ENCODE peak calls at places on chromosomes 16 and 17, in eight cellular contexts. One of them, this sample, is unnamed.

GRCh38 chr16:16092925-16093624 is 130.2 kb downstream of the ABCC6 start:
- DNase-seq in foreskin fibroblast: no peak
- DNase-seq in fibroblast of lung: peak
- DNase-seq in ACHN: no peak
- DNase-seq in T-helper 17 cell: no peak
- DNase-seq in retina: no peak
- DNase-seq in stimulated activated CD8-positive, alpha-beta memory T cell treated with anti-CD3 and anti-CD28 coated beads, Interleukin-4, amount 100 ng/mL, for 1 hour: no peak
- DNase-seq in stimulated activated CD4-positive, alpha-beta T cell treated with anti-CD3 and anti-CD28 coated beads, TNF-alpha, amount 100 ng/mL, for 1 hour: no peak
- DNase-seq in this sample: no peak

GRCh38 chr16:11909653-11910551 is 5.9 kb downstream of the GSPT1 start:
- DNase-seq in foreskin fibroblast: no peak
- DNase-seq in fibroblast of lung: peak
- DNase-seq in ACHN: no peak
- DNase-seq in T-helper 17 cell: no peak
- DNase-seq in retina: no peak
- DNase-seq in stimulated activated CD8-positive, alpha-beta memory T cell treated with anti-CD3 and anti-CD28 coated beads, Interleukin-4, amount 100 ng/mL, for 1 hour: no peak
- DNase-seq in stimulated activated CD4-positive, alpha-beta T cell treated with anti-CD3 and anti-CD28 coated beads, TNF-alpha, amount 100 ng/mL, for 1 hour: no peak
- DNase-seq in this sample: no peak

GRCh38 chr16:77637939-77638338 is 84.4 kb upstream of the NUDT7 start:
- DNase-seq in foreskin fibroblast: no peak
- DNase-seq in fibroblast of lung: peak
- DNase-seq in ACHN: no peak
- DNase-seq in T-helper 17 cell: no peak
- DNase-seq in retina: no peak
- DNase-seq in stimulated activated CD8-positive, alpha-beta memory T cell treated with anti-CD3 and anti-CD28 coated beads, Interleukin-4, amount 100 ng/mL, for 1 hour: no peak
- DNase-seq in stimulated activated CD4-positive, alpha-beta T cell treated with anti-CD3 and anti-CD28 coated beads, TNF-alpha, amount 100 ng/mL, for 1 hour: no peak
- DNase-seq in this sample: no peak

GRCh38 chr17:77693776-77694175 is 264.7 kb upstream of the TNRC6C start:
- DNase-seq in foreskin fibroblast: no peak
- DNase-seq in fibroblast of lung: no peak
- DNase-seq in ACHN: no peak
- DNase-seq in T-helper 17 cell: no peak
- DNase-seq in retina: no peak
- DNase-seq in stimulated activated CD8-positive, alpha-beta memory T cell treated with anti-CD3 and anti-CD28 coated beads, Interleukin-4, amount 100 ng/mL, for 1 hour: no peak
- DNase-seq in stimulated activated CD4-positive, alpha-beta T cell treated with anti-CD3 and anti-CD28 coated beads, TNF-alpha, amount 100 ng/mL, for 1 hour: no peak
- DNase-seq in this sample: no peak

GRCh38 chr16:31700530-31701388 is 172.8 kb upstream of the ZNF267 start:
- DNase-seq in foreskin fibroblast: no peak
- DNase-seq in fibroblast of lung: peak
- DNase-seq in ACHN: peak
- DNase-seq in T-helper 17 cell: peak
- DNase-seq in retina: peak
- DNase-seq in stimulated activated CD8-positive, alpha-beta memory T cell treated with anti-CD3 and anti-CD28 coated beads, Interleukin-4, amount 100 ng/mL, for 1 hour: peak
- DNase-seq in stimulated activated CD4-positive, alpha-beta T cell treated with anti-CD3 and anti-CD28 coated beads, TNF-alpha, amount 100 ng/mL, for 1 hour: peak
- DNase-seq in this sample: no peak

GRCh38 chr17:1759529-1759928 is 2.3 kb upstream of the SERPINF1 start:
- DNase-seq in foreskin fibroblast: no peak
- DNase-seq in fibroblast of lung: no peak
- DNase-seq in ACHN: no peak
- DNase-seq in T-helper 17 cell: no peak
- DNase-seq in retina: no peak
- DNase-seq in stimulated activated CD8-positive, alpha-beta memory T cell treated with anti-CD3 and anti-CD28 coated beads, Interleukin-4, amount 100 ng/mL, for 1 hour: no peak
- DNase-seq in stimulated activated CD4-positive, alpha-beta T cell treated with anti-CD3 and anti-CD28 coated beads, TNF-alpha, amount 100 ng/mL, for 1 hour: no peak
- DNase-seq in this sample: no peak

GRCh38 chr16:4373909-4374742 is 2.5 kb downstream of the VASN start:
- DNase-seq in foreskin fibroblast: peak
- DNase-seq in fibroblast of lung: peak
- DNase-seq in ACHN: peak
- DNase-seq in T-helper 17 cell: no peak
- DNase-seq in retina: peak
- DNase-seq in stimulated activated CD8-positive, alpha-beta memory T cell treated with anti-CD3 and anti-CD28 coated beads, Interleukin-4, amount 100 ng/mL, for 1 hour: no peak
- DNase-seq in stimulated activated CD4-positive, alpha-beta T cell treated with anti-CD3 and anti-CD28 coated beads, TNF-alpha, amount 100 ng/mL, for 1 hour: no peak
- DNase-seq in this sample: no peak

GRCh38 chr16:66491716-66492064 is 58.2 kb downstream of the TK2 start:
- DNase-seq in foreskin fibroblast: no peak
- DNase-seq in fibroblast of lung: no peak
- DNase-seq in ACHN: no peak
- DNase-seq in T-helper 17 cell: no peak
- DNase-seq in retina: no peak
- DNase-seq in stimulated activated CD8-positive, alpha-beta memory T cell treated with anti-CD3 and anti-CD28 coated beads, Interleukin-4, amount 100 ng/mL, for 1 hour: no peak
- DNase-seq in stimulated activated CD4-positive, alpha-beta T cell treated with anti-CD3 and anti-CD28 coated beads, TNF-alpha, amount 100 ng/mL, for 1 hour: no peak
- DNase-seq in this sample: no peak

GRCh38 chr17:32239457-32239856 is 26.2 kb upstream of the RHBDL3 start:
- DNase-seq in foreskin fibroblast: no peak
- DNase-seq in fibroblast of lung: no peak
- DNase-seq in ACHN: no peak
- DNase-seq in T-helper 17 cell: no peak
- DNase-seq in retina: no peak
- DNase-seq in stimulated activated CD8-positive, alpha-beta memory T cell treated with anti-CD3 and anti-CD28 coated beads, Interleukin-4, amount 100 ng/mL, for 1 hour: no peak
- DNase-seq in stimulated activated CD4-positive, alpha-beta T cell treated with anti-CD3 and anti-CD28 coated beads, TNF-alpha, amount 100 ng/mL, for 1 hour: no peak
- DNase-seq in this sample: no peak

GRCh38 chr17:14389656-14390055 is 88.8 kb downstream of the HS3ST3B1 start:
- DNase-seq in foreskin fibroblast: no peak
- DNase-seq in fibroblast of lung: no peak
- DNase-seq in ACHN: no peak
- DNase-seq in T-helper 17 cell: no peak
- DNase-seq in retina: no peak
- DNase-seq in stimulated activated CD8-positive, alpha-beta memory T cell treated with anti-CD3 and anti-CD28 coated beads, Interleukin-4, amount 100 ng/mL, for 1 hour: no peak
- DNase-seq in stimulated activated CD4-positive, alpha-beta T cell treated with anti-CD3 and anti-CD28 coated beads, TNF-alpha, amount 100 ng/mL, for 1 hour: no peak
- DNase-seq in this sample: no peak

GRCh38 chr16:59601452-59601851 is 867.3 kb upstream of the GOT2 start:
- DNase-seq in foreskin fibroblast: no peak
- DNase-seq in fibroblast of lung: no peak
- DNase-seq in ACHN: no peak
- DNase-seq in T-helper 17 cell: no peak
- DNase-seq in retina: no peak
- DNase-seq in stimulated activated CD8-positive, alpha-beta memory T cell treated with anti-CD3 and anti-CD28 coated beads, Interleukin-4, amount 100 ng/mL, for 1 hour: no peak
- DNase-seq in stimulated activated CD4-positive, alpha-beta T cell treated with anti-CD3 and anti-CD28 coated beads, TNF-alpha, amount 100 ng/mL, for 1 hour: no peak
- DNase-seq in this sample: no peak

GRCh38 chr17:81221371-81221841 is 1.4 kb downstream of the CEP131 start:
- DNase-seq in foreskin fibroblast: no peak
- DNase-seq in fibroblast of lung: no peak
- DNase-seq in ACHN: no peak
- DNase-seq in T-helper 17 cell: no peak
- DNase-seq in retina: no peak
- DNase-seq in stimulated activated CD8-positive, alpha-beta memory T cell treated with anti-CD3 and anti-CD28 coated beads, Interleukin-4, amount 100 ng/mL, for 1 hour: no peak
- DNase-seq in stimulated activated CD4-positive, alpha-beta T cell treated with anti-CD3 and anti-CD28 coated beads, TNF-alpha, amount 100 ng/mL, for 1 hour: no peak
- DNase-seq in this sample: no peak

GRCh38 chr16:65285128-65286120 is 163.6 kb upstream of the CDH11 start:
- DNase-seq in foreskin fibroblast: no peak
- DNase-seq in fibroblast of lung: peak
- DNase-seq in ACHN: no peak
- DNase-seq in T-helper 17 cell: no peak
- DNase-seq in retina: no peak
- DNase-seq in stimulated activated CD8-positive, alpha-beta memory T cell treated with anti-CD3 and anti-CD28 coated beads, Interleukin-4, amount 100 ng/mL, for 1 hour: no peak
- DNase-seq in stimulated activated CD4-positive, alpha-beta T cell treated with anti-CD3 and anti-CD28 coated beads, TNF-alpha, amount 100 ng/mL, for 1 hour: no peak
- DNase-seq in this sample: no peak

GRCh38 chr17:6064855-6065254 is 5.3 kb upstream of the WSCD1 start:
- DNase-seq in foreskin fibroblast: no peak
- DNase-seq in fibroblast of lung: no peak
- DNase-seq in ACHN: no peak
- DNase-seq in T-helper 17 cell: no peak
- DNase-seq in retina: no peak
- DNase-seq in stimulated activated CD8-positive, alpha-beta memory T cell treated with anti-CD3 and anti-CD28 coated beads, Interleukin-4, amount 100 ng/mL, for 1 hour: no peak
- DNase-seq in stimulated activated CD4-positive, alpha-beta T cell treated with anti-CD3 and anti-CD28 coated beads, TNF-alpha, amount 100 ng/mL, for 1 hour: no peak
- DNase-seq in this sample: no peak

GRCh38 chr17:59292174-59292523 is 39.3 kb upstream of the YPEL2 start:
- DNase-seq in foreskin fibroblast: no peak
- DNase-seq in fibroblast of lung: no peak
- DNase-seq in ACHN: no peak
- DNase-seq in T-helper 17 cell: no peak
- DNase-seq in retina: no peak
- DNase-seq in stimulated activated CD8-positive, alpha-beta memory T cell treated with anti-CD3 and anti-CD28 coated beads, Interleukin-4, amount 100 ng/mL, for 1 hour: no peak
- DNase-seq in stimulated activated CD4-positive, alpha-beta T cell treated with anti-CD3 and anti-CD28 coated beads, TNF-alpha, amount 100 ng/mL, for 1 hour: no peak
- DNase-seq in this sample: no peak

GRCh38 chr16:55116165-55116894 is 185.7 kb downstream of the IRX5 start:
- DNase-seq in foreskin fibroblast: peak
- DNase-seq in fibroblast of lung: peak
- DNase-seq in ACHN: peak
- DNase-seq in T-helper 17 cell: no peak
- DNase-seq in retina: no peak
- DNase-seq in stimulated activated CD8-positive, alpha-beta memory T cell treated with anti-CD3 and anti-CD28 coated beads, Interleukin-4, amount 100 ng/mL, for 1 hour: no peak
- DNase-seq in stimulated activated CD4-positive, alpha-beta T cell treated with anti-CD3 and anti-CD28 coated beads, TNF-alpha, amount 100 ng/mL, for 1 hour: no peak
- DNase-seq in this sample: no peak

GRCh38 chr17:71342726-71343125 is 778.1 kb upstream of the SOX9 start:
- DNase-seq in foreskin fibroblast: no peak
- DNase-seq in fibroblast of lung: peak
- DNase-seq in ACHN: no peak
- DNase-seq in T-helper 17 cell: no peak
- DNase-seq in retina: no peak
- DNase-seq in stimulated activated CD8-positive, alpha-beta memory T cell treated with anti-CD3 and anti-CD28 coated beads, Interleukin-4, amount 100 ng/mL, for 1 hour: no peak
- DNase-seq in stimulated activated CD4-positive, alpha-beta T cell treated with anti-CD3 and anti-CD28 coated beads, TNF-alpha, amount 100 ng/mL, for 1 hour: no peak
- DNase-seq in this sample: no peak

GRCh38 chr16:23901178-23902131 is 65.7 kb downstream of the PRKCB start:
- DNase-seq in foreskin fibroblast: no peak
- DNase-seq in fibroblast of lung: no peak
- DNase-seq in ACHN: no peak
- DNase-seq in T-helper 17 cell: no peak
- DNase-seq in retina: peak
- DNase-seq in stimulated activated CD8-positive, alpha-beta memory T cell treated with anti-CD3 and anti-CD28 coated beads, Interleukin-4, amount 100 ng/mL, for 1 hour: no peak
- DNase-seq in stimulated activated CD4-positive, alpha-beta T cell treated with anti-CD3 and anti-CD28 coated beads, TNF-alpha, amount 100 ng/mL, for 1 hour: no peak
- DNase-seq in this sample: no peak

GRCh38 chr17:57294629-57295501 is 38.5 kb downstream of the MSI2 start:
- DNase-seq in foreskin fibroblast: peak
- DNase-seq in fibroblast of lung: peak
- DNase-seq in ACHN: peak
- DNase-seq in T-helper 17 cell: no peak
- DNase-seq in retina: no peak
- DNase-seq in stimulated activated CD8-positive, alpha-beta memory T cell treated with anti-CD3 and anti-CD28 coated beads, Interleukin-4, amount 100 ng/mL, for 1 hour: peak
- DNase-seq in stimulated activated CD4-positive, alpha-beta T cell treated with anti-CD3 and anti-CD28 coated beads, TNF-alpha, amount 100 ng/mL, for 1 hour: no peak
- DNase-seq in this sample: peak

GRCh38 chr17:75622071-75622470 is 11.2 kb upstream of the SMIM5 start:
- DNase-seq in foreskin fibroblast: no peak
- DNase-seq in fibroblast of lung: no peak
- DNase-seq in ACHN: no peak
- DNase-seq in T-helper 17 cell: no peak
- DNase-seq in retina: no peak
- DNase-seq in stimulated activated CD8-positive, alpha-beta memory T cell treated with anti-CD3 and anti-CD28 coated beads, Interleukin-4, amount 100 ng/mL, for 1 hour: no peak
- DNase-seq in stimulated activated CD4-positive, alpha-beta T cell treated with anti-CD3 and anti-CD28 coated beads, TNF-alpha, amount 100 ng/mL, for 1 hour: no peak
- DNase-seq in this sample: no peak

This sample was measured in RKO.